ENCODE peak calls at places on chromosome 7, in eight cellular contexts. X, W, D, J, Q, I, F and A are unnamed samples.
A peak's percentile ranks its signal among the peaks of the same experiment; 100 is the strongest.

GRCh38 chr7:27952393-27953290 is 212.7 kb downstream of the TAX1BP1 start:
- DNase-seq in X (no peak), W (peak; percentile 57), D (no peak), J (no peak), Q (no peak), I (no peak), F (peak; percentile 28), A (no peak)

GRCh38 chr7:27868117-27868516 is 128.2 kb downstream of the TAX1BP1 start:
- DNase-seq in X (peak; percentile 28), W (peak; percentile 29), D (no peak), J (no peak), Q (no peak), I (no peak), F (no peak), A (no peak)

GRCh38 chr7:104862719-104863118 is 151.3 kb upstream of the KMT2E start:
- DNase-seq in X (peak; percentile 13), W (no peak), D (no peak), J (no peak), Q (peak; percentile 50), I (no peak), F (no peak), A (no peak)

GRCh38 chr7:156777364-156778069 is 115.5 kb downstream of the LMBR1 start:
- DNase-seq in X (no peak), W (peak; percentile 22), D (no peak), J (no peak), Q (no peak), I (no peak), F (no peak), A (no peak)

GRCh38 chr7:52712938-52713337 is 322.5 kb upstream of the POM121L12 start:
- DNase-seq in X (no peak), W (no peak), D (no peak), J (no peak), Q (no peak), I (no peak), F (no peak), A (no peak)

GRCh38 chr7:1755783-1756626 is 85.9 kb downstream of the ELFN1 start:
- DNase-seq in X (peak; percentile 8), W (no peak), D (no peak), J (no peak), Q (no peak), I (no peak), F (no peak), A (no peak)

GRCh38 chr7:158683541-158683940 is 21.1 kb downstream of the NCAPG2 start:
- DNase-seq in X (no peak), W (peak; percentile 26), D (no peak), J (no peak), Q (no peak), I (no peak), F (no peak), A (no peak)

GRCh38 chr7:148481965-148482626 is 108.5 kb upstream of the C7orf33 start:
- DNase-seq in X (no peak), W (no peak), D (no peak), J (no peak), Q (no peak), I (no peak), F (no peak), A (no peak)

GRCh38 chr7:142301923-142302550 is 44.2 kb upstream of the PRSS58 start:
- DNase-seq in X (peak; percentile 71), W (no peak), D (no peak), J (no peak), Q (no peak), I (no peak), F (no peak), A (no peak)

GRCh38 chr7:36589391-36589790 is 134.9 kb downstream of the AOAH start:
- DNase-seq in X (no peak), W (no peak), D (no peak), J (no peak), Q (no peak), I (no peak), F (no peak), A (no peak)

GRCh38 chr7:50651227-50651989 is 86.2 kb upstream of the DDC start:
- DNase-seq in X (peak; percentile 34), W (no peak), D (no peak), J (no peak), Q (no peak), I (no peak), F (no peak), A (no peak)

GRCh38 chr7:81751619-81752317 is 18.1 kb downstream of the HGF start:
- DNase-seq in X (no peak), W (no peak), D (no peak), J (no peak), Q (no peak), I (no peak), F (no peak), A (no peak)

GRCh38 chr7:55517191-55517633 is 55.1 kb downstream of the VOPP1 start:
- DNase-seq in X (no peak), W (peak; percentile 32), D (no peak), J (no peak), Q (no peak), I (no peak), F (no peak), A (no peak)

GRCh38 chr7:14381306-14381705 is 391.8 kb upstream of the ETV1 start:
- DNase-seq in X (no peak), W (peak; percentile 41), D (no peak), J (no peak), Q (no peak), I (no peak), F (no peak), A (peak; percentile 30)

GRCh38 chr7:100888988-100889760 is at the start of gene UFSP1:
- DNase-seq in X (no peak), W (no peak), D (no peak), J (no peak), Q (no peak), I (no peak), F (no peak), A (no peak)

GRCh38 chr7:100891555-100891954 is 2.0 kb upstream of the UFSP1 start:
- DNase-seq in X (no peak), W (peak; percentile 34), D (peak; percentile 9), J (no peak), Q (no peak), I (no peak), F (no peak), A (no peak)

GRCh38 chr7:100888529-100888987 is 957 bp downstream of the UFSP1 start:
- DNase-seq in X (peak; percentile 58), W (no peak), D (peak; percentile 22), J (no peak), Q (no peak), I (no peak), F (no peak), A (no peak)

GRCh38 chr7:100890640-100891521 is 1.4 kb upstream of the UFSP1 start:
- DNase-seq in X (peak; percentile 67), W (no peak), D (peak; percentile 34), J (no peak), Q (no peak), I (peak; percentile 57), F (no peak), A (no peak)

GRCh38 chr7:100889761-100890639 is 485 bp upstream of the UFSP1 start:
- DNase-seq in X (peak; percentile 99), W (peak; percentile 90), D (peak; percentile 96), J (peak; percentile 81), Q (peak; percentile 96), I (peak; percentile 94), F (peak; percentile 92), A (peak; percentile 96)
- TF ChIP-seq POLR2A in X (peak; percentile 96), W (peak; percentile 8), D (no peak), J (peak; percentile 84), Q (peak; percentile 74), I (peak; percentile 58), F (no peak), A (peak; percentile 71)

DNA sequence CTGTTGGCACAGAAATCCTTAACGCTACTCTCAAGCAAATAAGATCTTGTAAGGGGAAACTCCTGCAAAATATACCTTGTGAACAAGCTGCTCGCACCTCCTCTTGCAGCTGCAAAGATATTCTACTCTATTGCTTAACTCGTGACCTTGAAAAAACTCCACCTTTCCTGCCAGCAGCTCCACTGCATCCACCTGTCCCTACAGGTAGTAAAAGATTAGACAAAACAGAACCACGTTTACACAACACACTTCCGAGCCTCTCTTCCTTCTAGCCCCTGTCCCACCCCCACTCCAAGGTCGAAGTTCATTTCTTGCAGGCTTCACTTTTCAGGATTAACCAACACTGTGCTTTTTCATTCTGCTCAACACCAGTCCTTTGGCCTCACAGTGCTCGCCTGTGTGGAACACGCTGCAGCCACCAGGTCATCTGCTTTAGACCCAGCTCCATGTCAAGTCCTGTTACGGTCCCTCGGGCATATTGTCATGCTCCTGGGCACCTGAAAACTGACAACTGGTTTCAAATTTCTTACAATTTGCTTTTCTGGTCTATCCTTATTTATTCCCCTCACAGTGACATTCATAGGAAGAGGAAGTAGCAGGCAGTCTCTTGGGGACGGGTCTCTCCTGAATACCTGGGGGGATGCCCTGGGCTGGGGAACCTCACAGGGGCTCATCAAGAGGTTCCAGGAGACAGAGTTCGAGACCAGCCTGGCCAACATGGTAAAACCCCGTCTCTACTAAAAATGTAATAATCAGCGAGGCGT is 165.8 kb upstream of the KLF14 start:
- DNase-seq in X (no peak), W (no peak), D (no peak), J (no peak), Q (no peak), I (no peak), F (no peak), A (no peak)
- TF ChIP-seq POLR2A in X (no peak), W (peak; percentile 71), D (no peak), J (no peak), Q (no peak), I (no peak), F (no peak), A (no peak)

DNA sequence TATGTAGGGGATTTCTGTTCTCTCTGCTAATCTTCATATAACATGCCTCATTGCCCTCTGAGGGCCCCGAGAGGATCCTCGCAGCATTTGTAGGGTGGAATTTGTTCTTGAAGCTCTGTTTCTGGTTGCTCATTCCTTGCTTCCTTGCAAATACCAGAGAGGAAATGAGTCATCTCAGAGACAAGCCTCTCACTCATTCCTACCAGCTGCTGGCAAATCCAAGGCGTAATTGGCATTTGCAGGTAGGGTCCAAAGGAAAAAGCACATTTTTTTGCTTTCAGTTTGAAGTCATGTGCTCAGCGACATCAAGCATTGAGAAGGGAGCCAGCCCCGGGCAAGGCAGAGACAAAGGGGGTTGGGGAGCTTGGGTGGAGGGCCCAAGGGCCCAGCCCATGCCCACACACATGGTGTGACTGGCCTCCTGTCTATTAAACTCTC is 501.6 kb downstream of the GALNT17 start:
- DNase-seq in X (peak; percentile 49), W (peak; percentile 3), D (no peak), J (no peak), Q (peak; percentile 14), I (no peak), F (no peak), A (peak; percentile 42)
- TF ChIP-seq POLR2A in X (no peak), W (no peak), D (no peak), J (no peak), Q (no peak), I (no peak), F (no peak), A (no peak)

DNA sequence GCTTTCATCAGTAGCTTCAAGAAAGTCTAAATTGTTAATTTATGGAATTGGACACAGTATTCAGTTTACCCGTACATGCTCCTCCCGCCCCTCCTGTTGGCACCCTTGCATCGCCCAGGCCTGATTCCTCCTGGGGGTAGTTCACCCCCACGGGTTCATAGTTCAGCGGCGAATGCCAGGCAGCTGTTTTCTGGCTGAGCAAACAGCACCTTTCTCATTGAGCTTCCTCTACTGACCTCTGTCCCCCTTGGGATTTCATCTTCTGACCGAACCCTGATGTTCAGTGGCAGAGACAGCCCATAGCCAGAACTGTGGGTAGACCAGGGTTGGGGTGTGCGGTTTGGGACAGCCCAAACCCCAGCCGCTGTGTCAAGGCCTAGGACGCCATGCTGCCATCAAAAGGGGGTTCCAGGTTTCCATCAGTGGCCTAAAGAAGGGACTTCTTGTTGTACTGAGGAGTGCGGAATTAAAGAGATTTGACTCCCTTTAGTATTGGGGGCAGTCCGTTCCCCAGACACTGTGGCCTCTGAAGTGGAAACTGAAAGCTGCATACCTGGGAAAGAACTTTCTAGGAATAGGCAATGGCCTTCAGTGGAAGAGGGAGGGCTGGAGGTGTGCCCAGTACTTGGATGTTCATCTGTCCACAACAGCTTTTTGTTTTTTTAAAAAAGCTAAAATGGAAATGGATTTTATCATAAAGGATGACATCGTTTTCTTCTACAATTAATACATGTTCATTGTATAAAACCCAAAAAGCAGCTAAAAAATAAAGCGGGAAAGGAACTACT is 19.0 kb downstream of the MDH2 start:
- DNase-seq in X (no peak), W (no peak), D (no peak), J (no peak), Q (no peak), I (no peak), F (no peak), A (no peak)
- TF ChIP-seq POLR2A in X (no peak), W (no peak), D (no peak), J (no peak), Q (no peak), I (no peak), F (no peak), A (no peak)